ENCODE peak calls at places on chromosomes 7 and 10, in eight cellular contexts. V is GM23338, P is neural crest cell, T is BE2C, G is esophagus squamous epithelium, X is breast epithelium, R is stomach, L is progenitor cell of endocrine pancreas. A is an unnamed sample.

GRCh38 chr10:79940431-79940830 is 8.5 kb downstream of the SFTPD start:
- DNase-seq in V (no peak), P (no peak), T (no peak), G (no peak), X (no peak), R (no peak), L (no peak), A (no peak)

GRCh38 chr7:50371551-50372021 is 67.1 kb downstream of the IKZF1 start:
- DNase-seq in V (no peak), P (no peak), T (no peak), G (no peak), X (no peak), R (no peak), L (no peak), A (no peak)

GRCh38 chr10:85420501-85421191 is 945.9 kb downstream of the GRID1 start:
- DNase-seq in V (peak; percentile 69), P (no peak), T (no peak), G (no peak), X (no peak), R (no peak), L (no peak), A (no peak)

GRCh38 chr7:3455826-3456444 is 154.9 kb downstream of the SDK1 start:
- DNase-seq in V (peak; percentile 30), P (no peak), T (no peak), G (no peak), X (no peak), R (no peak), L (no peak), A (no peak)

GRCh38 chr10:1166828-1167275 is 110.7 kb downstream of the WDR37 start:
- DNase-seq in V (no peak), P (no peak), T (no peak), G (no peak), X (no peak), R (no peak), L (no peak), A (no peak)

GRCh38 chr7:1049006-1049741 is 4.8 kb downstream of the GPR146 start:
- DNase-seq in V (no peak), P (no peak), T (no peak), G (no peak), X (no peak), R (no peak), L (no peak), A (no peak)

GRCh38 chr7:135557455-135558336 is at the start of gene NUP205:
- DNase-seq in V (peak; percentile 86), P (peak; percentile 74), T (peak; percentile 79), G (no peak), X (peak; percentile 51), R (peak; percentile 51), L (peak; percentile 34), A (peak; percentile 85)

GRCh38 chr7:99789441-99790070 is 5.6 kb upstream of the CYP3A4 start:
- DNase-seq in V (no peak), P (no peak), T (no peak), G (no peak), X (peak; percentile 21), R (no peak), L (no peak), A (no peak)

GRCh38 chr7:141231018-141231792 is 157.3 kb downstream of the TMEM178B start:
- DNase-seq in V (peak; percentile 68), P (peak; percentile 7), T (peak; percentile 70), G (no peak), X (no peak), R (no peak), L (no peak), A (no peak)

GRCh38 chr7:152989889-152990380 is 230.4 kb downstream of the ACTR3B start:
- DNase-seq in V (peak; percentile 78), P (peak; percentile 18), T (no peak), G (no peak), X (no peak), R (no peak), L (no peak), A (no peak)

GRCh38 chr7:149866817-149867447 is 6.8 kb upstream of the ATP6V0E2 start:
- DNase-seq in V (no peak), P (no peak), T (no peak), G (no peak), X (no peak), R (no peak), L (no peak), A (no peak)

GRCh38 chr10:58755688-58756087 is 243.0 kb downstream of the BICC1 start:
- DNase-seq in V (no peak), P (no peak), T (no peak), G (no peak), X (peak; percentile 66), R (no peak), L (no peak), A (no peak)

GRCh38 chr7:27435461-27435860 is 192.9 kb downstream of the EVX1 start:
- DNase-seq in V (no peak), P (no peak), T (no peak), G (no peak), X (no peak), R (no peak), L (no peak), A (no peak)

GRCh38 chr10:131630772-131631258 is 270.0 kb upstream of the PPP2R2D start:
- DNase-seq in V (no peak), P (no peak), T (no peak), G (no peak), X (no peak), R (no peak), L (no peak), A (no peak)

GRCh38 chr7:108270385-108270784 is 140.2 kb upstream of the LAMB4 start:
- DNase-seq in V (no peak), P (no peak), T (no peak), G (no peak), X (no peak), R (no peak), L (no peak), A (no peak)

GRCh38 chr10:102172288-102172687 is 20.1 kb downstream of the NOLC1 start:
- DNase-seq in V (no peak), P (no peak), T (no peak), G (no peak), X (no peak), R (no peak), L (no peak), A (no peak)

GRCh38 chr7:68258569-68258968 is 1261.9 kb downstream of the TYW1 start:
- DNase-seq in V (no peak), P (no peak), T (no peak), G (no peak), X (no peak), R (no peak), L (no peak), A (no peak)

GRCh38 chr7:113878394-113878992 is 40.3 kb downstream of the PPP1R3A start:
- DNase-seq in V (no peak), P (no peak), T (no peak), G (no peak), X (no peak), R (no peak), L (no peak), A (no peak)

GRCh38 chr7:113875224-113875623 is 43.6 kb downstream of the PPP1R3A start:
- DNase-seq in V (no peak), P (no peak), T (no peak), G (no peak), X (no peak), R (no peak), L (no peak), A (no peak)

DNA sequence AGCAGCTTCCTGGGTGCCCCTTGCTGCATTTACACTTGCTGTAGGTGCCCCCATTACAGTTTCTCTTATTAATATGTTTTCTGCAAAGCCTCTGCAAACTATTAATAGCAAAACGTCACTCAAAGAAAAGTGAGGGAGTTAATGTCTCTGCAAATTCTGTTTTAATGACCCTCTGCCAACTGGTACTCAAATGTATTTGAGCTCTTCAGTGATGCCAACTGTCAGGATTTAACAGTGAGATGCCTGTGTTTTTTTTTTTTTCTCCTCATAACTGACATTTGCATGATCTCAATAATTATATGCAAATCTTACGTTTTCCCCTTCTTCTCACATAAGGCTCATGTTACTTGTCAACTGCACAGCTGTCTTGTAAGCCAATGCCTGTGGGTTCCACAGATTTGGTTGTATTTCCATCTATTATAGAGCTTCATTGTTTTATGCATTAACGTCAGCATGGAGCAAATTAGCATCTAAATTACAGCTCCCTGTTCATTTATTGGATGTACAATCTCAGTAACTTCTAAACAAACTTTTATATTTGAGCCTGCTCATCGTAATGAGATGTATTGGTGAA is 38.3 kb downstream of the PPP1R3A start:
- DNase-seq in V (no peak), P (no peak), T (no peak), G (no peak), X (no peak), R (no peak), L (no peak), A (no peak)
- TF ChIP-seq CTCF in V (no peak), P (no peak), T (no peak), G (no peak), X (no peak), R (no peak), L (no peak), A (no peak)

DNA sequence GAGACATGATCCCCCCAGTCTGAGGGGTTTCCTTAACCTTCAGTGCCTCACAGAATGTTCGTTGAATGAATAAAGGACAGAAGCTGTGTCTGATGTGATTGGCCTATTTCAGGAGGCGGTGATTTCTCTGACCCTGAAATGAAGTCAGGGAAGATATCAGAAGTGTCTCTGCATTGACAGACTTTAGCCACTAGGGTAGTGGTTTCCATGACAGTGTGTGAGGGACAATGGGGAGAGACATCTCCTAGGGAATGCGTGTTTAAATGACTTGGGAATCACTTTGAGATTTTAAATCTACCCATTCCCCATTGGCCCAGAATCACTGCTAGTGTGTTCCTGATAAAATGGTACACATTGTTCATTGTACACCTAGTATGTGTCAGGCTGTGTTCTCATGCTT is 132.0 kb downstream of the CFAP58 start:
- DNase-seq in V (peak; percentile 72), P (no peak), T (no peak), G (no peak), X (no peak), R (no peak), L (no peak), A (no peak)
- TF ChIP-seq CTCF in V (peak; percentile 51), P (peak; percentile 42), T (peak; percentile 19), G (no peak), X (no peak), R (no peak), L (peak; percentile 20), A (no peak)

DNA sequence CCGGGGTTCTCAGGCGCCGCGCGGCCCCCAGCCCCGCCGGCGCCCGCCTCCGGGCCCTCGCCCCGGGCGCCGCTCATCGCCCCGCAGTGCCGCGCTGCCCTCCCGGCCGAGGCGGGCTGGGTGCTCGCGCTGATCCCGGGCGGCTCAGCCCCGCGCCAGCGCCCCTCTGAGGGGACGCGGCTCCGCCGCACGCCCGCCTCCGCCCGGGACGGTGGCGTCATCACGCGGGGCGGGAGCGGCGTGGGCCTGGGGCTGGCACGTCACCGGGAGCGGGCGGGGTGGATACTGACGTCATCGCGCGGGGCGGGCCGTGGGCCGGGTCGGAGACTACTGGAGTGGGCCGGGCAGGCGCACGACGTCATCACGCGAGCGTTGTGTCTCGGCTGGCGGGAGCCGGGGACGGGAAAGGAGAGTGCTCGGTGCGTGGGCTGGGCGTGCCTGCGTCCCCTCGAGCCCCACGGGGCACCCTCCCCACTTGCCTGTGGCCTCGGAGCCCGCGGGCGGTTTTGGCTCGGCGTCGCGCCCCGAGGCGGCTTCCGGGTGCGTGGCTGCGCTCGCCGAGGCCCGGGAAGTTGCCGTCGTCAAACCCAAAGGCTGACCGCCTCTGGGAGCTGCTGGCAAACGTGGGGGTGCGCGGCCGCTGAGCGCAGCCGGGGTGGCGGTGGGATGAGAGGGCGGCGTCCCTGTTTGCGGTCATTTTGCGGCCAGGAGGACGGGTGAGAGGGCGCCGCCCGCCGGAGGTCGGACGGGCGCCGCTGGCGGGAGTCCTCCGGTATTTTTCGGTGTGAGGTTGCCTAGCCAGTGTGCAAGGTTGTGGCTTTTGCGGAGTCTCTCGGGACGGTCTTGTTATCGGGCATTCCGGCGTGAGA is at the start of gene ESYT2:
- DNase-seq in V (peak; percentile 80), P (peak; percentile 97), T (peak; percentile 99), G (peak; percentile 83), X (peak; percentile 96), R (peak; percentile 98), L (peak; percentile 93), A (peak; percentile 100)
- TF ChIP-seq CTCF in V (no peak), P (peak; percentile 25), T (no peak), G (no peak), X (peak; percentile 14), R (peak; percentile 18), L (peak; percentile 32), A (no peak)

GRCh38 chr7:142917447-142917846 is 16.1 kb downstream of the TRPV5 start:
- DNase-seq in V (no peak), P (no peak), T (no peak), G (no peak), X (no peak), R (no peak), L (no peak), A (no peak)
- TF ChIP-seq CTCF in V (no peak), P (no peak), T (no peak), G (no peak), X (no peak), R (no peak), L (no peak), A (no peak)